ENCODE peak calls at places on chromosomes 2 and 18, in six cellular contexts. H is activated T-cell treated with anti-CD3 and anti-CD28 coated beads, Interleukin-2, amount 50 U/mL, for 1 hour; T is posterior cingulate gyrus; A is PC-3; Q is adrenal gland; W is Calu3. N is an unnamed sample.

GRCh38 chr2:201558232-201558631 is 85.1 kb downstream of the TMEM237 start:
- DNase-seq in T (no peak), Q (no peak), W (peak), H (no peak), A (peak), N (no peak)

GRCh38 chr2:233974530-233975071 is 57.4 kb downstream of the TRPM8 start:
- DNase-seq in T (no peak), A (peak), Q (peak), W (peak), H (no peak), N (no peak)

GRCh38 chr2:119596638-119597037 is 52.4 kb downstream of the CFAP221 start:
- DNase-seq in W (no peak), A (no peak), T (no peak), Q (no peak), H (no peak), N (no peak)

GRCh38 chr2:171531291-171531690 is 9.0 kb downstream of the CYBRD1 start:
- DNase-seq in T (no peak), W (no peak), A (no peak), Q (peak), H (no peak), N (no peak)

GRCh38 chr18:79866889-79867574 is 69.3 kb downstream of the KCNG2 start:
- DNase-seq in T (no peak), H (no peak), W (no peak), Q (no peak), A (peak), N (no peak)

GRCh38 chr2:69345434-69345833 is 41.6 kb downstream of the GFPT1 start:
- DNase-seq in A (no peak), H (no peak), T (no peak), W (no peak), Q (no peak), N (no peak)

GRCh38 chr2:64654993-64655666 is 1.4 kb upstream of the SERTAD2 start:
- DNase-seq in H (no peak), A (peak), W (peak), Q (peak), T (no peak), N (no peak)

GRCh38 chr2:127887452-127888219 is 1.9 kb upstream of the AMMECR1L start:
- DNase-seq in H (no peak), T (no peak), W (no peak), Q (peak), A (no peak), N (no peak)

GRCh38 chr2:98926601-98927000 is 9.4 kb downstream of the CRACDL start:
- DNase-seq in W (no peak), A (peak), Q (no peak), H (no peak), T (no peak), N (no peak)

GRCh38 chr2:152240559-152241231 is 65.1 kb upstream of the STAM2 start:
- DNase-seq in W (no peak), T (no peak), A (peak), Q (no peak), H (no peak), N (no peak)

GRCh38 chr2:207513577-207514257 is 16.0 kb upstream of the CREB1 start:
- DNase-seq in W (no peak), T (no peak), H (no peak), Q (no peak), A (peak), N (no peak)

GRCh38 chr18:22219568-22220355 is 50.4 kb downstream of the GATA6 start:
- DNase-seq in Q (no peak), H (no peak), W (no peak), T (no peak), A (no peak), N (no peak)

GRCh38 chr2:42810971-42811865 is 18.8 kb upstream of the HAAO start:
- DNase-seq in W (peak), Q (peak), T (peak), A (no peak), H (no peak), N (peak)

GRCh38 chr2:95526360-95527341 is 42.1 kb upstream of the TRIM43B start:
- DNase-seq in W (peak), A (peak), Q (peak), T (peak), H (peak), N (peak)

GRCh38 chr2:102634831-102635241 is 15.5 kb downstream of the SLC9A2 start:
- DNase-seq in T (no peak), W (no peak), A (no peak), H (no peak), Q (no peak), N (no peak)

GRCh38 chr2:37201766-37202165 is 5.5 kb downstream of the CEBPZOS start:
- DNase-seq in A (no peak), T (no peak), W (no peak), H (no peak), Q (no peak), N (no peak)

GRCh38 chr2:6362671-6363450 is 502.8 kb downstream of the CMPK2 start:
- DNase-seq in Q (no peak), T (no peak), H (no peak), A (no peak), W (no peak), N (no peak)

GRCh38 chr2:133841905-133842304 is 273.6 kb upstream of the NCKAP5 start:
- DNase-seq in Q (peak), W (no peak), A (peak), H (no peak), T (no peak), N (no peak)

GRCh38 chr2:71560286-71561011 is 107.1 kb downstream of the DYSF start:
- DNase-seq in W (no peak), A (no peak), Q (no peak), H (no peak), T (no peak), N (no peak)

GRCh38 chr2:227191367-227191766 is 26.9 kb downstream of the COL4A3 start:
- DNase-seq in H (no peak), A (peak), T (no peak), W (no peak), Q (peak), N (no peak)

GRCh38 chr2:141967503-141967902 is 163.3 kb downstream of the LRP1B start:
- DNase-seq in H (no peak), T (no peak), A (no peak), Q (no peak), W (no peak), N (no peak)

GRCh38 chr2:29033172-29033571 is 41.2 kb downstream of the PCARE start:
- DNase-seq in H (no peak), Q (no peak), A (peak), T (no peak), W (peak), N (no peak)

GRCh38 chr2:241350530-241350877 is 5.6 kb upstream of the FARP2 start:
- DNase-seq in T (no peak), Q (no peak), H (no peak), A (no peak), W (no peak), N (no peak)

GRCh38 chr2:24492283-24493272 is 1.5 kb downstream of the NCOA1 start:
- DNase-seq in H (peak), T (peak), A (peak), Q (peak), W (no peak), N (no peak)

GRCh38 chr2:88131999-88132368 is 4.1 kb upstream of the FABP1 start:
- DNase-seq in W (no peak), H (no peak), Q (no peak), A (no peak), T (no peak), N (no peak)

GRCh38 chr2:60091311-60091710 is 462.1 kb downstream of the BCL11A start:
- DNase-seq in A (no peak), H (no peak), W (no peak), T (no peak), Q (no peak), N (no peak)

GRCh38 chr2:240628507-240629418 is 3.5 kb downstream of the GPR35 start:
- DNase-seq in A (no peak), H (peak), T (peak), Q (no peak), W (no peak), N (no peak)

GRCh38 chr18:4181882-4182568 is 273.1 kb downstream of the DLGAP1 start:
- DNase-seq in H (no peak), A (no peak), T (no peak), Q (no peak), W (no peak), N (no peak)